ENCODE peak calls at places on chromosome 22, in six cellular contexts. Z is testis, C is cardiac muscle cell, P is lower lobe of right lung, T is GM12878, L is SJSA1. V is an unnamed sample.

GRCh38 chr22:28799834-28800307 is 498 bp downstream of the XBP1 start:
- DNase-seq in P (peak; percentile 83), T (no peak), Z (peak; percentile 63), C (peak; percentile 73), L (peak; percentile 64), V (peak; percentile 62)

GRCh38 chr22:30191049-30191701 is 55.4 kb downstream of the LIF start:
- DNase-seq in Z (no peak), P (no peak), T (no peak), C (no peak), L (no peak), V (no peak)

GRCh38 chr22:32318361-32318760 is 39.3 kb upstream of the RFPL3 start:
- DNase-seq in L (peak; percentile 18), T (no peak), P (no peak), C (no peak), Z (peak; percentile 1), V (no peak)

GRCh38 chr22:49976439-49977175 is 16.0 kb downstream of the PIM3 start:
- DNase-seq in T (peak; percentile 67), Z (no peak), C (no peak), L (no peak), P (no peak), V (no peak)

GRCh38 chr22:48719978-48720661 is 1107.6 kb downstream of the BRD1 start:
- DNase-seq in C (no peak), L (no peak), T (no peak), P (no peak), Z (no peak), V (peak; percentile 45)

GRCh38 chr22:23094260-23094659 is 23.9 kb downstream of the GNAZ start:
- DNase-seq in L (no peak), P (no peak), C (no peak), Z (no peak), T (no peak), V (no peak)

GRCh38 chr22:49896201-49896600 is 22.0 kb downstream of the ALG12 start:
- DNase-seq in T (no peak), C (no peak), L (no peak), P (no peak), Z (no peak), V (peak; percentile 15)

GRCh38 chr22:19287889-19288288 is 3.6 kb downstream of the CLTCL1 start:
- DNase-seq in C (peak; percentile 90), Z (no peak), P (no peak), T (no peak), L (peak; percentile 89), V (no peak)

GRCh38 chr22:17781319-17782031 is 7.2 kb upstream of the BID start:
- DNase-seq in T (peak; percentile 60), P (no peak), Z (no peak), L (peak; percentile 79), C (peak; percentile 89), V (peak; percentile 82)

GRCh38 chr22:33303109-33303508 is 244.9 kb upstream of the SYN3 start:
- DNase-seq in Z (peak; percentile 19), T (no peak), P (no peak), C (no peak), L (no peak), V (no peak)

GRCh38 chr22:47245286-47245685 is 482.8 kb downstream of the TBC1D22A start:
- DNase-seq in L (no peak), C (no peak), T (no peak), Z (no peak), P (no peak), V (no peak)

GRCh38 chr22:19169947-19170318 is 8.6 kb downstream of the SLC25A1 start:
- DNase-seq in T (no peak), P (no peak), L (no peak), Z (no peak), C (no peak), V (no peak)

GRCh38 chr22:19566599-19567382 is 42.6 kb upstream of the CLDN5 start:
- DNase-seq in P (no peak), Z (peak; percentile 52), L (no peak), C (no peak), T (no peak), V (no peak)

GRCh38 chr22:48476599-48476998 is 1351.1 kb downstream of the BRD1 start:
- DNase-seq in C (no peak), T (no peak), P (peak; percentile 18), Z (no peak), L (peak; percentile 36), V (peak; percentile 28)

GRCh38 chr22:29499852-29500251 is 19.8 kb downstream of the NEFH start:
- DNase-seq in T (no peak), L (no peak), Z (no peak), C (no peak), P (no peak), V (no peak)

GRCh38 chr22:48153726-48154125 is 1391.3 kb downstream of the TBC1D22A start:
- DNase-seq in C (no peak), P (no peak), T (no peak), L (no peak), Z (no peak), V (no peak)

GRCh38 chr22:23384451-23384850 is 195.6 kb downstream of the IGLL1 start:
- DNase-seq in L (no peak), Z (peak; percentile 41), T (no peak), C (no peak), P (peak; percentile 49), V (peak; percentile 33)

DNA sequence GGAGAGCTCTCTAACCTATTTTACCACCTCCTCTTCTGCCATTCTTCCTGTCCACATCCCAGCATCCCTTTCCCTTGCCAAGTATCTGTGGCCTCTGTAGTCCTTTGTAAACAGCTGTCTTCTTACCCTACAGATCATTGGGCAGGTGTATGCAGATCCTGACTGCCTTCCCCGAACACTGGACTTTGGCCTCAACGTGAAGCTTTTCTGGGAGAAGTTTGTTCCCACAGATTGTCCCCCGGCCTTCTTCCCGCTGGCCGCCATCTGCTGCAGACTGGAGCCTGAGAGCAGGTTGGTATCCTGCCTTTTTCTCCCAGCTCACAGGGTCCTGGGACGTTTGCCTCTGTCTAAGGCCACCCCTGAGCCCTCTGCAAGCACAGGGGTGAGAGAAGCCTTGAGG is 17.3 kb downstream of the PIK3IP1 start:
- DNase-seq in T (no peak), P (no peak), L (no peak), C (no peak), Z (no peak), V (no peak)
- H3K36me3 ChIP-seq in T (peaks cover 31% of the 10 kb centered on the region), P (peaks cover 86% of the 10 kb centered on the region), L (peaks cover 65% of the 10 kb centered on the region), C (peaks cover 21% of the 10 kb centered on the region), Z (no peaks in the 10 kb centered on the region), V (no peaks in the 10 kb centered on the region)

GRCh38 chr22:46066691-46067090 is 83.6 kb upstream of the PPARA start:
- DNase-seq in C (no peak), T (no peak), L (no peak), Z (peak; percentile 25), P (peak; percentile 25), V (peak; percentile 25)

GRCh38 chr22:46067159-46068111 is 82.9 kb upstream of the PPARA start:
- DNase-seq in P (peak; percentile 16), C (no peak), T (no peak), L (no peak), Z (peak; percentile 24), V (peak; percentile 26)

GRCh38 chr22:46064236-46064965 is 85.9 kb upstream of the PPARA start:
- DNase-seq in T (no peak), C (no peak), Z (peak; percentile 23), L (no peak), P (peak; percentile 39), V (peak; percentile 63)

GRCh38 chr22:46064966-46065666 is 85.2 kb upstream of the PPARA start:
- DNase-seq in Z (peak; percentile 47), P (no peak), T (no peak), L (no peak), C (no peak), V (no peak)

GRCh38 chr22:46065733-46066454 is 84.4 kb upstream of the PPARA start:
- DNase-seq in P (no peak), C (no peak), L (no peak), T (no peak), Z (no peak), V (no peak)
- H3K36me3 ChIP-seq in P (no peaks in the 10 kb centered on the region), C (no peaks in the 10 kb centered on the region), L (peaks cover 13% of the 10 kb centered on the region), T (no peaks in the 10 kb centered on the region), Z (no peaks in the 10 kb centered on the region), V (no peaks in the 10 kb centered on the region)

GRCh38 chr22:25760294-25760693 is 18.3 kb downstream of the MYO18B start:
- DNase-seq in L (no peak), C (no peak), T (no peak), P (no peak), Z (no peak), V (no peak)

GRCh38 chr22:25759825-25760231 is 17.8 kb downstream of the MYO18B start:
- DNase-seq in C (peak; percentile 95), Z (no peak), T (no peak), P (no peak), L (peak; percentile 89), V (no peak)

GRCh38 chr22:25758316-25758715 is 16.3 kb downstream of the MYO18B start:
- DNase-seq in C (no peak), Z (no peak), L (no peak), P (no peak), T (no peak), V (no peak)

GRCh38 chr22:25754527-25755202 is 12.7 kb downstream of the MYO18B start:
- DNase-seq in C (peak; percentile 85), Z (no peak), T (no peak), P (no peak), L (peak; percentile 96), V (no peak)

DNA sequence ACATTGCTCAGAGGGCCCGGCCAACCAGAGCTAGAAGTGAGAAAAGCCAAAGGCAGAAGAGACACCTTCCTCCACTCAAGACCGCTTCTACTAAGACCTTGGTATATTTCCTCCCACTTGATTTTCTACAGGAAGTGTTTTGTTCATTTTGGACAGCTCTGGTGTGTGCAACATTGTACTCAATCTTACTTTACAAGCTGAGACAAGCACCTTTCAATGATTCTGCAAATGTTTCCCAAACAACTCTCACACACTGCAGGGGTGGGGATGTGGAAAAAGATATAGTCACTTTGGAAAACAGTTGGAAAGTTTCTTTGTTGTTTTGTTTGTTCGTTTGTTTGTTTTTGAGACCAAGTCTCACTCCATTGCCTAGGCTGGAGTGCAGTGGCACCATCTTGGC is 15.7 kb downstream of the MYO18B start:
- DNase-seq in T (no peak), Z (no peak), P (no peak), C (no peak), L (no peak), V (no peak)
- H3K36me3 ChIP-seq in T (no peaks in the 10 kb centered on the region), Z (no peaks in the 10 kb centered on the region), P (no peaks in the 10 kb centered on the region), C (peaks cover 9% of the 10 kb centered on the region), L (no peaks in the 10 kb centered on the region), V (no peaks in the 10 kb centered on the region)

DNA sequence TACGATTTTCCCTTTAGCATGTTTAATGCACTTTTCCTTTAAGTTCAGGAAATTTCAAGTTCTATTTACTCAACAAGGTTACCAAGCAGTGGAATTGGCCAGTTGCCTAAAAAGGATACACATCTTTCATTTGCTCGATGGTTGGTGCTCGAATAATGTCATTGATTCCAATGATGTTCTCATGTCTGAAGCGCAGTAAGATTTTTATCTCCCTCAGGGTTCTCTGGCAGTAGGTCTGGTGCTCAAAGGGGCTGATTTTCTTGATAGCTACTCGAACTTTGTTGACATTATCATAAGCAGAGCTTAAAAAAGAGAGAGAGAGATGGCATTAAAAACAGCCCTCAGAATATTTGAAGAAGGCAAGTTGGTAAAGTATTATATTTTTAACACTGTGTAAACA is 59.9 kb downstream of the MAPK1 start:
- DNase-seq in L (no peak), Z (no peak), P (no peak), T (no peak), C (peak; percentile 15), V (no peak)
- H3K36me3 ChIP-seq in L (peaks cover 61% of the 10 kb centered on the region), Z (no peaks in the 10 kb centered on the region), P (peaks cover 49% of the 10 kb centered on the region), T (peaks cover 3% of the 10 kb centered on the region), C (peaks cover 41% of the 10 kb centered on the region), V (no peaks in the 10 kb centered on the region)

GRCh38 chr22:37926358-37926757 is 20.3 kb downstream of the MICALL1 start:
- DNase-seq in Z (no peak), C (no peak), L (no peak), T (no peak), P (no peak), V (no peak)
- H3K36me3 ChIP-seq in Z (no peaks in the 10 kb centered on the region), C (peaks cover 15% of the 10 kb centered on the region), L (peaks cover 93% of the 10 kb centered on the region), T (peaks cover 6% of the 10 kb centered on the region), P (peaks cover 80% of the 10 kb centered on the region), V (peaks cover 93% of the 10 kb centered on the region)